ENCODE peak calls at places on chromosomes 6 and 20, in eight cellular contexts. G is effector memory CD4-positive, alpha-beta T cell; I is colonic mucosa; U is cerebellum; P is right lobe of liver; B is mucosa of descending colon; K is Karpas-422; R is RWPE1. C is an unnamed sample.

GRCh38 chr20:46970937-46971630 is 76.4 kb downstream of the EYA2 start:
- DNase-seq in P (no peak), B (no peak), R (peak), K (peak), G (no peak), U (no peak), I (peak), C (peak)

GRCh38 chr6:158770533-158770932 is 48.6 kb downstream of the EZR start:
- DNase-seq in G (no peak), K (no peak), I (no peak), U (no peak), B (no peak), R (no peak), P (no peak), C (no peak)

GRCh38 chr6:9161731-9162130 is 726.4 kb upstream of the SLC35B3 start:
- DNase-seq in I (no peak), G (no peak), P (no peak), U (no peak), B (no peak), R (no peak), K (no peak), C (peak)

GRCh38 chr20:44720994-44721784 is 6.0 kb downstream of the CCN5 start:
- DNase-seq in I (no peak), B (no peak), K (no peak), G (no peak), U (no peak), R (peak), P (no peak), C (no peak)

GRCh38 chr6:36133912-36134311 is 3.6 kb downstream of the MAPK13 start:
- DNase-seq in P (no peak), K (no peak), R (no peak), G (no peak), I (no peak), U (no peak), B (no peak), C (no peak)

GRCh38 chr20:31894980-31895675 is 24.7 kb downstream of the TTLL9 start:
- DNase-seq in B (no peak), G (no peak), I (peak), R (peak), U (peak), P (no peak), K (peak), C (peak)

GRCh38 chr6:107820571-107821261 is 3.4 kb downstream of the SCML4 start:
- DNase-seq in I (no peak), P (peak), B (no peak), K (no peak), R (no peak), G (no peak), U (peak), C (no peak)

GRCh38 chr6:155004017-155004416 is 8.9 kb downstream of the TIAM2 start:
- DNase-seq in K (no peak), R (no peak), B (no peak), I (no peak), P (no peak), G (no peak), U (no peak), C (no peak)

GRCh38 chr6:91781946-91782345 is 1195.1 kb upstream of the MAP3K7 start:
- DNase-seq in K (no peak), B (no peak), P (no peak), G (no peak), I (no peak), U (peak), R (no peak), C (peak)

GRCh38 chr20:54284928-54285704 is 77.2 kb downstream of the PFDN4 start:
- DNase-seq in P (no peak), U (no peak), B (no peak), K (no peak), G (no peak), I (no peak), R (peak), C (peak)

GRCh38 chr6:87264481-87264880 is 57.9 kb upstream of the SMIM8 start:
- DNase-seq in G (no peak), B (no peak), U (no peak), P (no peak), I (no peak), R (no peak), K (no peak), C (no peak)

GRCh38 chr20:44406572-44407100 is 51.1 kb downstream of the HNF4A start:
- DNase-seq in B (peak), K (no peak), R (no peak), P (no peak), G (no peak), U (no peak), I (peak), C (no peak)

GRCh38 chr6:78605909-78606446 is 261.4 kb upstream of the IRAK1BP1 start:
- DNase-seq in K (no peak), I (no peak), R (peak), B (no peak), P (no peak), U (no peak), G (no peak), C (no peak)

GRCh38 chr6:63672582-63673129 is 37.1 kb downstream of the PHF3 start:
- DNase-seq in B (no peak), I (no peak), K (peak), U (no peak), R (no peak), P (no peak), G (no peak), C (no peak)

GRCh38 chr20:56688106-56688505 is 59.0 kb downstream of the TFAP2C start:
- DNase-seq in B (no peak), U (no peak), R (no peak), G (no peak), I (no peak), P (no peak), K (no peak), C (no peak)

GRCh38 chr6:149077208-149077607 is 240.3 kb upstream of the TAB2 start:
- DNase-seq in P (no peak), R (no peak), B (no peak), I (no peak), K (no peak), G (no peak), U (no peak), C (no peak)

GRCh38 chr20:50286609-50287008 is 96.0 kb downstream of the CEBPB start:
- DNase-seq in P (peak), R (peak), U (no peak), K (peak), B (peak), I (no peak), G (no peak), C (no peak)

C was measured in COLO829.